ENCODE peak calls at places on chromosomes 3 and 15, in nine cellular contexts. M is nucleus accumbens; Q is cardiac muscle cell; N is T-helper 2 cell; S is stimulated activated CD4-positive, alpha-beta T cell treated with anti-CD3 and anti-CD28 coated beads, Interleukin-4, amount 100 ng/mL, for 1 hour; U is brain microvascular endothelial cell; K is HEK293T; O is natural killer cell treated with Interleukin-12 subunit alpha and Interleukin-12 subunit beta and Interleukin-15 and Interleukin-18, amount 100 ng/mL, for 72 hours; G is A673. Z is an unnamed sample.

GRCh38 chr3:127768346-127769008 is 53.8 kb downstream of the MGLL start:
- DNase-seq in S (no peak), G (peak; percentile 28), Q (no peak), K (no peak), O (no peak), U (peak; percentile 91), M (no peak), N (no peak), Z (no peak)

GRCh38 chr3:170278632-170279031 is 56.4 kb downstream of the PRKCI start:
- DNase-seq in K (no peak), U (no peak), O (no peak), G (no peak), Q (no peak), M (no peak), S (no peak), N (no peak), Z (no peak)

GRCh38 chr3:168654700-168655099 is 559.0 kb upstream of the GOLIM4 start:
- DNase-seq in N (no peak), G (no peak), K (no peak), S (no peak), O (no peak), Q (no peak), M (no peak), U (no peak), Z (no peak)

GRCh38 chr3:86856711-86857110 is 134.2 kb downstream of the VGLL3 start:
- DNase-seq in M (no peak), S (no peak), U (no peak), G (no peak), Q (no peak), O (no peak), N (no peak), K (no peak), Z (no peak)

GRCh38 chr15:52233405-52233804 is 42.2 kb upstream of the GNB5 start:
- DNase-seq in S (no peak), N (no peak), K (no peak), M (no peak), G (no peak), O (no peak), U (no peak), Q (no peak), Z (no peak)

GRCh38 chr15:83282859-83283812 is 1.3 kb downstream of the BNC1 start:
- DNase-seq in G (peak; percentile 21), N (no peak), M (no peak), O (no peak), S (no peak), U (no peak), K (peak; percentile 61), Q (peak; percentile 74), Z (no peak)

GRCh38 chr3:175208316-175208715 is 349.2 kb downstream of the NAALADL2 start:
- DNase-seq in O (no peak), M (no peak), N (no peak), Q (no peak), S (no peak), G (no peak), U (no peak), K (no peak), Z (no peak)

GRCh38 chr3:124597273-124597672 is 133.0 kb upstream of the UMPS start:
- DNase-seq in O (no peak), M (no peak), S (no peak), K (no peak), G (peak; percentile 65), U (no peak), Q (no peak), N (no peak), Z (no peak)

GRCh38 chr3:17081520-17081919 is 196.8 kb downstream of the PLCL2 start:
- DNase-seq in Q (no peak), N (no peak), U (no peak), M (no peak), O (no peak), S (no peak), G (no peak), K (no peak), Z (no peak)

GRCh38 chr3:25664066-25664809 is 469 bp downstream of the TOP2B start:
- DNase-seq in O (peak; percentile 89), M (peak; percentile 69), K (peak; percentile 45), U (peak; percentile 39), Q (peak; percentile 73), N (peak; percentile 48), S (peak; percentile 73), G (peak; percentile 67), Z (peak; percentile 53)

GRCh38 chr15:74405823-74406222 is 27.9 kb downstream of the SEMA7A start:
- DNase-seq in N (no peak), Q (no peak), S (no peak), U (peak; percentile 31), M (no peak), O (no peak), K (no peak), G (no peak), Z (no peak)

GRCh38 chr3:188578579-188579363 is 424.8 kb downstream of the LPP start:
- DNase-seq in G (no peak), Q (peak; percentile 14), K (no peak), M (no peak), S (no peak), U (peak; percentile 73), O (no peak), N (no peak), Z (peak; percentile 83)